ENCODE peak calls at places on chromosomes 11 and 22, in ten cellular contexts. U, S, M, Y, F, G, Z, I, T and B are unnamed samples.

GRCh38 chr22:37313376-37314314 is 31.3 kb downstream of the CYTH4 start:
- DNase-seq in F (no peak), M (no peak), Y (peak; percentile 21), T (no peak), S (no peak), Z (no peak), G (no peak), U (no peak), I (no peak), B (no peak)

GRCh38 chr11:803467-803742 is 1.6 kb downstream of the PIDD1 start:
- DNase-seq in S (no peak), U (no peak), Y (no peak), Z (no peak), F (no peak), T (no peak), G (no peak), M (no peak), I (no peak), B (no peak)

GRCh38 chr11:92941676-92942571 is 27.5 kb upstream of the MTNR1B start:
- DNase-seq in T (peak; percentile 19), M (peak; percentile 19), Z (no peak), S (peak; percentile 20), F (no peak), U (peak; percentile 33), G (peak; percentile 8), I (no peak), Y (peak; percentile 50), B (no peak)

GRCh38 chr11:23090659-23091058 is 230.4 kb upstream of the CCDC179 start:
- DNase-seq in M (no peak), Y (no peak), I (no peak), U (no peak), S (no peak), Z (no peak), F (no peak), T (no peak), G (no peak), B (no peak)

GRCh38 chr11:65279713-65280459 is 18.1 kb downstream of the POLA2 start:
- DNase-seq in M (peak; percentile 75), I (no peak), T (peak; percentile 36), Y (peak; percentile 99), F (no peak), S (no peak), U (no peak), G (no peak), Z (no peak), B (peak; percentile 22)

GRCh38 chr11:122293298-122294023 is 177.4 kb upstream of the BLID start:
- DNase-seq in Y (peak; percentile 37), U (no peak), Z (no peak), F (no peak), G (peak; percentile 7), S (no peak), M (no peak), T (no peak), I (no peak), B (no peak)

GRCh38 chr11:66119348-66120133 is 49.5 kb downstream of the PACS1 start:
- DNase-seq in Z (no peak), Y (peak; percentile 94), F (no peak), M (peak; percentile 39), S (no peak), T (peak; percentile 50), I (no peak), U (no peak), G (no peak), B (no peak)

GRCh38 chr11:67337257-67337656 is 16.1 kb downstream of the POLD4 start:
- DNase-seq in I (no peak), T (no peak), M (no peak), S (no peak), U (no peak), F (no peak), Z (no peak), Y (no peak), G (no peak), B (no peak)

GRCh38 chr11:126366064-126366822 is 10.8 kb downstream of the ST3GAL4 start:
- DNase-seq in I (no peak), G (peak; percentile 32), M (peak; percentile 42), F (no peak), Y (no peak), T (no peak), S (no peak), U (no peak), Z (peak; percentile 76), B (no peak)

GRCh38 chr11:73310076-73310475 is 2.0 kb downstream of the ARHGEF17 start:
- DNase-seq in I (peak; percentile 30), G (peak; percentile 79), Y (no peak), F (no peak), T (no peak), S (no peak), M (no peak), U (no peak), Z (peak; percentile 81), B (no peak)

GRCh38 chr11:82539669-82540068 is 194.0 kb downstream of the FAM181B start:
- DNase-seq in S (no peak), M (no peak), T (no peak), F (no peak), U (no peak), Y (no peak), I (no peak), G (no peak), Z (no peak), B (no peak)

GRCh38 chr11:86896486-86896885 is 58.7 kb downstream of the FZD4 start:
- DNase-seq in U (no peak), Y (peak; percentile 81), S (no peak), T (no peak), M (no peak), G (no peak), I (no peak), Z (no peak), F (no peak), B (no peak)

GRCh38 chr11:47510231-47510630 is 42.7 kb downstream of the CELF1 start:
- DNase-seq in G (no peak), F (no peak), I (no peak), Z (no peak), M (no peak), Y (peak; percentile 58), S (no peak), T (no peak), U (no peak), B (no peak)

GRCh38 chr11:92225206-92225562 is 566 bp downstream of the FAT3 start:
- DNase-seq in U (no peak), T (no peak), Y (no peak), F (no peak), I (no peak), G (no peak), S (peak; percentile 51), Z (peak; percentile 69), M (no peak), B (no peak)

GRCh38 chr11:38089728-38090127 is 1491.7 kb upstream of the RAG2 start:
- DNase-seq in T (no peak), S (peak; percentile 11), G (no peak), I (no peak), U (no peak), Z (no peak), F (no peak), M (no peak), Y (no peak), B (no peak)

GRCh38 chr11:112748713-112749481 is 212.3 kb upstream of the NCAM1 start:
- DNase-seq in Y (no peak), T (no peak), U (no peak), S (no peak), Z (peak; percentile 88), M (no peak), F (no peak), G (no peak), I (no peak), B (no peak)

GRCh38 chr11:43687120-43687791 is 6.7 kb downstream of the HSD17B12 start:
- DNase-seq in G (peak; percentile 4), I (no peak), F (no peak), U (no peak), Y (peak; percentile 19), S (peak; percentile 39), Z (peak; percentile 62), M (peak; percentile 52), T (no peak), B (no peak)

GRCh38 chr22:17924735-17925727 is 99.3 kb downstream of the MICAL3 start:
- DNase-seq in Z (no peak), Y (no peak), I (peak; percentile 69), S (no peak), T (no peak), F (no peak), M (no peak), U (no peak), G (peak; percentile 31), B (no peak)

GRCh38 chr11:2300936-2301630 is 635 bp downstream of the C11orf21 start:
- DNase-seq in Z (peak; percentile 66), T (no peak), U (no peak), M (no peak), Y (no peak), F (no peak), G (no peak), S (no peak), I (peak; percentile 17), B (no peak)

DNA sequence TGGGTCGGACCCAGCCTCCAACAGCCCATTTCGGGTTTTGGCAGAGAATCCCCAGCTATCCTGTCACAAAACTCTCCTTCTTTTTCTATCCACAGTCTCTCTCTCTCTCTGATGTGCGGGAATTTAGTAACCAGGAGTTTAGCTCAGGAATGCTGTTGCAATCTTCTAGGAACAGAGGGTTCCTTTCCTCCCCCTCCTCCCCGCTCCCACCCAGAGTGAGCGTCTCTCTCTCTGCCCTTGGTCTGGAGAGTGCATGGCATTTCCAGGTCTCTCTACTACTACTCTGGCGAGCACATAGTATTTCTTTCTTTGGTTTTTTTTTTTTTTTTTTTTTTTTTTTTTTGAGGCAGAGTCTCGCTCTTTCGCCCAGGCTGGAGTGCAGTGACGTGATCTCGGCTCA is 17.7 kb downstream of the APIP start:
- DNase-seq in I (no peak), T (no peak), U (no peak), G (no peak), Z (no peak), S (no peak), Y (no peak), M (no peak), F (no peak), B (no peak)
- H3K9me3 ChIP-seq in I (peaks cover 49% of the 10 kb centered on the region), T (peaks cover 18% of the 10 kb centered on the region), U (peaks cover 40% of the 10 kb centered on the region), G (no peaks in the 10 kb centered on the region), Z (peaks cover 27% of the 10 kb centered on the region), S (no peaks in the 10 kb centered on the region), Y (peaks cover 17% of the 10 kb centered on the region), M (peaks cover 18% of the 10 kb centered on the region), F (peaks cover 47% of the 10 kb centered on the region), B (peaks cover 5% of the 10 kb centered on the region)

GRCh38 chr11:3356858-3357257 is 22.1 kb downstream of the ZNF195 start:
- DNase-seq in Y (no peak), G (no peak), M (no peak), F (no peak), T (no peak), U (no peak), I (no peak), S (no peak), Z (no peak), B (no peak)
- H3K9me3 ChIP-seq in Y (peaks cover 79% of the 10 kb centered on the region), G (no peaks in the 10 kb centered on the region), M (peaks cover 47% of the 10 kb centered on the region), F (peaks cover 98% of the 10 kb centered on the region), T (peaks cover 35% of the 10 kb centered on the region), U (peaks cover 39% of the 10 kb centered on the region), I (peaks cover 54% of the 10 kb centered on the region), S (peaks cover 7% of the 10 kb centered on the region), Z (peaks cover 77% of the 10 kb centered on the region), B (peaks cover 50% of the 10 kb centered on the region)

GRCh38 chr11:99952816-99953215 is 734.3 kb upstream of the ARHGAP42 start:
- DNase-seq in G (no peak), Y (no peak), Z (no peak), M (no peak), F (no peak), I (no peak), S (no peak), T (no peak), U (no peak), B (no peak)
- H3K9me3 ChIP-seq in G (no peaks in the 10 kb centered on the region), Y (peaks cover 3% of the 10 kb centered on the region), Z (no peaks in the 10 kb centered on the region), M (no peaks in the 10 kb centered on the region), F (no peaks in the 10 kb centered on the region), I (no peaks in the 10 kb centered on the region), S (no peaks in the 10 kb centered on the region), T (no peaks in the 10 kb centered on the region), U (no peaks in the 10 kb centered on the region), B (no peaks in the 10 kb centered on the region)

GRCh38 chr11:41499429-41499828 is 40.0 kb upstream of the LRRC4C start:
- DNase-seq in S (no peak), Z (no peak), U (no peak), M (no peak), I (no peak), F (no peak), T (no peak), Y (no peak), G (no peak), B (no peak)
- H3K9me3 ChIP-seq in S (no peaks in the 10 kb centered on the region), Z (no peaks in the 10 kb centered on the region), U (no peaks in the 10 kb centered on the region), M (no peaks in the 10 kb centered on the region), I (no peaks in the 10 kb centered on the region), F (no peaks in the 10 kb centered on the region), T (no peaks in the 10 kb centered on the region), Y (peaks cover 5% of the 10 kb centered on the region), G (no peaks in the 10 kb centered on the region), B (no peaks in the 10 kb centered on the region)